ENCODE peak calls at places on chromosomes 4 and X, in four cellular contexts. L is mucosa of gallbladder; N is osteocyte; F is stimulated activated CD4-positive, alpha-beta T cell treated with anti-CD3 and anti-CD28 coated beads, Interleukin-1b, Interleukin-23, amount 100 ng/mL, for 4 hours. O is an unnamed sample.

GRCh38 chr4:184439386-184439785 is 35.0 kb downstream of the IRF2 start:
- DNase-seq in L (no peak), N (no peak), F (no peak), O (no peak)

GRCh38 chr4:24794916-24795665 is at the start of gene SOD3:
- DNase-seq in L (peak), N (peak), F (no peak), O (peak)

GRCh38 chrX:129706395-129707072 is 32.2 kb upstream of the XPNPEP2 start:
- DNase-seq in L (peak), N (no peak), F (no peak), O (no peak)

GRCh38 chrX:139898334-139898733 is 34.5 kb downstream of the ATP11C start:
- DNase-seq in L (no peak), N (no peak), F (no peak), O (no peak)

GRCh38 chr4:148118628-148119027 is 323.6 kb downstream of the NR3C2 start:
- DNase-seq in L (no peak), N (no peak), F (no peak), O (no peak)

GRCh38 chr4:139849219-139849618 is 183.6 kb downstream of the MGST2 start:
- DNase-seq in L (no peak), N (no peak), F (no peak), O (no peak)

GRCh38 chr4:140856692-140857091 is 100.5 kb upstream of the TBC1D9 start:
- DNase-seq in L (no peak), N (no peak), F (no peak), O (no peak)

GRCh38 chr4:113179996-113180395 is 130.5 kb downstream of the ANK2 start:
- DNase-seq in L (no peak), N (no peak), F (no peak), O (no peak)

GRCh38 chr4:121726642-121727268 is 30.0 kb upstream of the ANXA5 start:
- DNase-seq in L (no peak), N (no peak), F (no peak), O (no peak)

O was measured in esophagus muscularis mucosa.